ENCODE peak calls at places on chromosomes 6 and 20, in eight cellular contexts. D is lung; K is epithelial cell of esophagus; A is NCI-H524; U is AG04450; Q is neuronal stem cell; T is activated T-cell treated with anti-CD3 and anti-CD28 coated beads for 1 hour; S is stimulated activated naive CD8-positive, alpha-beta T cell treated with anti-CD3 and anti-CD28 coated beads, Interleukin-15, Interleukin-2, amounts not matched to agents 100 U/mL and 50 U/mL, for 24 hours. C is an unnamed sample.

GRCh38 chr20:4304601-4305000 is 289.2 kb upstream of the RNF24 start:
- DNase-seq in D (no peak), Q (no peak), U (no peak), S (no peak), T (no peak), A (no peak), K (no peak), C (no peak)

GRCh38 chr20:62699741-62700140 is 8.9 kb upstream of the NTSR1 start:
- DNase-seq in T (no peak), A (no peak), S (no peak), K (no peak), U (no peak), D (no peak), Q (no peak), C (no peak)

GRCh38 chr20:20593447-20594170 is 118.8 kb downstream of the RALGAPA2 start:
- DNase-seq in U (peak), D (no peak), S (peak), T (no peak), Q (peak), K (peak), A (peak), C (no peak)

GRCh38 chr6:132764370-132764769 is 6.7 kb upstream of the VNN2 start:
- DNase-seq in K (peak), U (peak), S (no peak), T (no peak), Q (no peak), A (no peak), D (no peak), C (peak)

GRCh38 chr20:61728326-61728725 is 337.4 kb downstream of the TAF4 start:
- DNase-seq in S (no peak), U (no peak), A (no peak), T (no peak), K (no peak), Q (no peak), D (no peak), C (no peak)

GRCh38 chr6:122751291-122751690 is 28.2 kb upstream of the FABP7 start:
- DNase-seq in Q (no peak), S (no peak), A (no peak), K (no peak), U (no peak), T (no peak), D (no peak), C (no peak)

GRCh38 chr6:14305629-14306028 is 188.1 kb downstream of the CD83 start:
- DNase-seq in D (no peak), S (no peak), Q (no peak), K (peak), U (no peak), A (no peak), T (no peak), C (no peak)

GRCh38 chr6:161406633-161407032 is 132.8 kb upstream of the AGPAT4 start:
- DNase-seq in K (peak), U (peak), Q (no peak), T (no peak), S (no peak), A (no peak), D (no peak), C (no peak)

GRCh38 chr6:26257272-26257671 is 107.7 kb upstream of the BTN3A2 start:
- DNase-seq in D (no peak), U (no peak), A (no peak), K (no peak), S (no peak), Q (no peak), T (no peak), C (no peak)

C was measured in thyroid gland.